ENCODE peak calls at places on chromosomes 13 and 19, in seven cellular contexts. One of them, this sample, is unnamed.

GRCh38 chr19:13530720-13531119 is 24.4 kb upstream of the CACNA1A start:
- DNase-seq in heart left ventricle: no peak
- DNase-seq in HFF-Myc: no peak
- DNase-seq in A549: no peak
- DNase-seq in right lobe of liver: no peak
- DNase-seq in GM12865: no peak
- DNase-seq in Peyer's patch: no peak
- DNase-seq in this sample: no peak

GRCh38 chr19:7979559-7979958 is 25.9 kb downstream of the ELAVL1 start:
- DNase-seq in heart left ventricle: no peak
- DNase-seq in HFF-Myc: no peak
- DNase-seq in A549: no peak
- DNase-seq in right lobe of liver: peak
- DNase-seq in GM12865: no peak
- DNase-seq in Peyer's patch: no peak
- DNase-seq in this sample: no peak

GRCh38 chr13:30932481-30933333 is at the start of gene TEX26:
- DNase-seq in heart left ventricle: peak
- DNase-seq in HFF-Myc: no peak
- DNase-seq in A549: no peak
- DNase-seq in right lobe of liver: no peak
- DNase-seq in GM12865: no peak
- DNase-seq in Peyer's patch: no peak
- DNase-seq in this sample: no peak

GRCh38 chr13:30572859-30573275 is 44.9 kb upstream of the USPL1 start:
- DNase-seq in heart left ventricle: no peak
- DNase-seq in HFF-Myc: no peak
- DNase-seq in A549: peak
- DNase-seq in right lobe of liver: no peak
- DNase-seq in GM12865: peak
- DNase-seq in Peyer's patch: no peak
- DNase-seq in this sample: no peak

GRCh38 chr19:21463449-21464105 is 41.8 kb upstream of the ZNF429 start:
- DNase-seq in heart left ventricle: peak
- DNase-seq in HFF-Myc: no peak
- DNase-seq in A549: no peak
- DNase-seq in right lobe of liver: no peak
- DNase-seq in GM12865: no peak
- DNase-seq in Peyer's patch: no peak
- DNase-seq in this sample: no peak

GRCh38 chr19:33883869-33884519 is 87.3 kb downstream of the KCTD15 start:
- DNase-seq in heart left ventricle: peak
- DNase-seq in HFF-Myc: no peak
- DNase-seq in A549: no peak
- DNase-seq in right lobe of liver: peak
- DNase-seq in GM12865: peak
- DNase-seq in Peyer's patch: no peak
- DNase-seq in this sample: no peak

GRCh38 chr13:20231839-20232555 is at the start of gene GJB6:
- DNase-seq in heart left ventricle: no peak
- DNase-seq in HFF-Myc: no peak
- DNase-seq in A549: no peak
- DNase-seq in right lobe of liver: no peak
- DNase-seq in GM12865: no peak
- DNase-seq in Peyer's patch: no peak
- DNase-seq in this sample: no peak

GRCh38 chr19:50172726-50173125 is 9.6 kb upstream of the IZUMO2 start:
- DNase-seq in heart left ventricle: no peak
- DNase-seq in HFF-Myc: no peak
- DNase-seq in A549: no peak
- DNase-seq in right lobe of liver: no peak
- DNase-seq in GM12865: no peak
- DNase-seq in Peyer's patch: no peak
- DNase-seq in this sample: no peak

GRCh38 chr19:27971071-27971470 is 1241.9 kb downstream of the UQCRFS1 start:
- DNase-seq in heart left ventricle: no peak
- DNase-seq in HFF-Myc: no peak
- DNase-seq in A549: peak
- DNase-seq in right lobe of liver: no peak
- DNase-seq in GM12865: no peak
- DNase-seq in Peyer's patch: no peak
- DNase-seq in this sample: no peak

GRCh38 chr13:21032656-21033055 is 28.7 kb downstream of the LATS2 start:
- DNase-seq in heart left ventricle: no peak
- DNase-seq in HFF-Myc: no peak
- DNase-seq in A549: no peak
- DNase-seq in right lobe of liver: no peak
- DNase-seq in GM12865: no peak
- DNase-seq in Peyer's patch: no peak
- DNase-seq in this sample: no peak

GRCh38 chr13:93262729-93263128 is 36.1 kb downstream of the GPC6 start:
- DNase-seq in heart left ventricle: no peak
- DNase-seq in HFF-Myc: no peak
- DNase-seq in A549: peak
- DNase-seq in right lobe of liver: no peak
- DNase-seq in GM12865: no peak
- DNase-seq in Peyer's patch: no peak
- DNase-seq in this sample: no peak

GRCh38 chr19:12880551-12881171 is 588 bp downstream of the DNASE2 start:
- DNase-seq in heart left ventricle: peak
- DNase-seq in HFF-Myc: no peak
- DNase-seq in A549: no peak
- DNase-seq in right lobe of liver: no peak
- DNase-seq in GM12865: peak
- DNase-seq in Peyer's patch: peak
- DNase-seq in this sample: no peak

GRCh38 chr19:47183579-47183978 is 47.4 kb downstream of the BBC3 start:
- DNase-seq in heart left ventricle: no peak
- DNase-seq in HFF-Myc: no peak
- DNase-seq in A549: no peak
- DNase-seq in right lobe of liver: no peak
- DNase-seq in GM12865: no peak
- DNase-seq in Peyer's patch: no peak
- DNase-seq in this sample: no peak

GRCh38 chr19:1401889-1402217 is 511 bp upstream of the GAMT start:
- DNase-seq in heart left ventricle: no peak
- DNase-seq in HFF-Myc: no peak
- DNase-seq in A549: no peak
- DNase-seq in right lobe of liver: no peak
- DNase-seq in GM12865: no peak
- DNase-seq in Peyer's patch: no peak
- DNase-seq in this sample: no peak

GRCh38 chr19:10543420-10544241 is at the start of gene ATG4D:
- DNase-seq in heart left ventricle: peak
- DNase-seq in HFF-Myc: no peak
- DNase-seq in A549: peak
- DNase-seq in right lobe of liver: peak
- DNase-seq in GM12865: peak
- DNase-seq in Peyer's patch: peak
- DNase-seq in this sample: no peak
- TF ChIP-seq CTCF in heart left ventricle: no peak
- TF ChIP-seq CTCF in HFF-Myc: no peak
- TF ChIP-seq CTCF in A549: no peak
- TF ChIP-seq CTCF in right lobe of liver: no peak
- TF ChIP-seq CTCF in GM12865: no peak
- TF ChIP-seq CTCF in Peyer's patch: no peak
- TF ChIP-seq CTCF in this sample: no peak

GRCh38 chr19:40906512-40906911 is 24.5 kb upstream of the CYP2A7 start:
- DNase-seq in heart left ventricle: no peak
- DNase-seq in HFF-Myc: no peak
- DNase-seq in A549: no peak
- DNase-seq in right lobe of liver: no peak
- DNase-seq in GM12865: no peak
- DNase-seq in Peyer's patch: no peak
- DNase-seq in this sample: no peak

GRCh38 chr19:40907968-40908735 is 26.1 kb upstream of the CYP2A7 start:
- DNase-seq in heart left ventricle: no peak
- DNase-seq in HFF-Myc: no peak
- DNase-seq in A549: no peak
- DNase-seq in right lobe of liver: peak
- DNase-seq in GM12865: peak
- DNase-seq in Peyer's patch: no peak
- DNase-seq in this sample: no peak

DNA sequence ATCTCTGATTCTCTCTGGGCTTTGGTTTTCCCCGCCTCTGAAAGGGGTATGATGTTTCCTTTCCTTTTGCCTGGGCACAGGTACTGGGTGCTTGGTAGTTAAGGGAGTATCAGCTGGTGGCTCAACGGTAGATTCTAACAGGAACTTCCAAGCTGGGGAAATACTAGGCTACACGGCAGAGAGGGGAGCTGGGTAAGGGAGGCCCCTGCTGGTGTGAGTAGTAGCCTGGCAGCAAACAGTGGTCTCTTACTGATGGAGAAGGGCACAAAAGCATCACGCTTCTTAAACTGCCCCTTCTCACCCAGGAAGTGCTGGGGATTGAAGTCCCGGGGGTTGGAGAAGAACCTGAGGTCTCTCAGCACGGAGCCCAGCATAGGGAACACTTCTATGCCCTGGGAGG is 26.9 kb upstream of the CYP2A7 start:
- DNase-seq in heart left ventricle: no peak
- DNase-seq in HFF-Myc: no peak
- DNase-seq in A549: no peak
- DNase-seq in right lobe of liver: peak
- DNase-seq in GM12865: no peak
- DNase-seq in Peyer's patch: no peak
- DNase-seq in this sample: no peak
- H3K4me3 ChIP-seq in heart left ventricle: no peak
- H3K4me3 ChIP-seq in HFF-Myc: no peak
- H3K4me3 ChIP-seq in A549: no peak
- H3K4me3 ChIP-seq in right lobe of liver: no peak
- H3K4me3 ChIP-seq in GM12865: no peak
- H3K4me3 ChIP-seq in Peyer's patch: no peak
- H3K4me3 ChIP-seq in this sample: no peak

GRCh38 chr13:73417012-73417615 is 358.3 kb downstream of the KLF5 start:
- DNase-seq in heart left ventricle: no peak
- DNase-seq in HFF-Myc: no peak
- DNase-seq in A549: peak
- DNase-seq in right lobe of liver: no peak
- DNase-seq in GM12865: peak
- DNase-seq in Peyer's patch: no peak
- DNase-seq in this sample: no peak
- TF ChIP-seq CTCF in heart left ventricle: no peak
- TF ChIP-seq CTCF in HFF-Myc: peak
- TF ChIP-seq CTCF in A549: peak
- TF ChIP-seq CTCF in right lobe of liver: peak
- TF ChIP-seq CTCF in GM12865: peak
- TF ChIP-seq CTCF in Peyer's patch: peak
- TF ChIP-seq CTCF in this sample: no peak

GRCh38 chr19:48501961-48502719 is 9.5 kb downstream of the LMTK3 start:
- DNase-seq in heart left ventricle: no peak
- DNase-seq in HFF-Myc: no peak
- DNase-seq in A549: peak
- DNase-seq in right lobe of liver: peak
- DNase-seq in GM12865: peak
- DNase-seq in Peyer's patch: peak
- DNase-seq in this sample: no peak

GRCh38 chr19:48499352-48500090 is 12.1 kb downstream of the LMTK3 start:
- DNase-seq in heart left ventricle: no peak
- DNase-seq in HFF-Myc: no peak
- DNase-seq in A549: no peak
- DNase-seq in right lobe of liver: no peak
- DNase-seq in GM12865: no peak
- DNase-seq in Peyer's patch: no peak
- DNase-seq in this sample: no peak

GRCh38 chr19:48500830-48501445 is 10.7 kb downstream of the LMTK3 start:
- DNase-seq in heart left ventricle: no peak
- DNase-seq in HFF-Myc: no peak
- DNase-seq in A549: no peak
- DNase-seq in right lobe of liver: no peak
- DNase-seq in GM12865: no peak
- DNase-seq in Peyer's patch: no peak
- DNase-seq in this sample: no peak

GRCh38 chr19:48501446-48501960 is 10.1 kb downstream of the LMTK3 start:
- DNase-seq in heart left ventricle: no peak
- DNase-seq in HFF-Myc: no peak
- DNase-seq in A549: no peak
- DNase-seq in right lobe of liver: no peak
- DNase-seq in GM12865: no peak
- DNase-seq in Peyer's patch: peak
- DNase-seq in this sample: no peak

DNA sequence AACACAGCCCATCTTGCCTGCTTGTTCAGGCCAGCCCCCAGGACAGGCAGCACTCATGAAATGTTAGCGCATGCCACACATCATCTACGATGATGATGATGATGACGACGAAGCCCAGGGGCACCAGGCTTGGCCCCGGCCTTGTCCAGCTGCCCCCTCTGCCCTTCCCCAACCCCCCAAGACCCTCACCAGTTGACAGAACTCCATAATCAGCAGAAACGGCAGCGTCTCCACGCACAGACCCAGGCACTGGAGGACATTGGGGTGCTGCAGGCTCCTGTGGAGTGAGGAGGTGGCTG is 9.0 kb downstream of the LMTK3 start:
- DNase-seq in heart left ventricle: no peak
- DNase-seq in HFF-Myc: no peak
- DNase-seq in A549: no peak
- DNase-seq in right lobe of liver: no peak
- DNase-seq in GM12865: no peak
- DNase-seq in Peyer's patch: no peak
- DNase-seq in this sample: no peak
- H3K4me3 ChIP-seq in heart left ventricle: no peak
- H3K4me3 ChIP-seq in HFF-Myc: no peak
- H3K4me3 ChIP-seq in A549: peak
- H3K4me3 ChIP-seq in right lobe of liver: no peak
- H3K4me3 ChIP-seq in GM12865: no peak
- H3K4me3 ChIP-seq in Peyer's patch: peak
- H3K4me3 ChIP-seq in this sample: no peak